ENCODE peak calls at places on chromosomes 1 and 21, in four cellular contexts. D is tibial nerve, G is stomach, S is K562. K is an unnamed sample.

GRCh38 chr1:43789604-43790288 is 82.4 kb downstream of the ST3GAL3 start:
- DNase-seq in D (no peak), G (no peak), S (no peak), K (no peak)

GRCh38 chr1:72435025-72435424 is 152.7 kb upstream of the NEGR1 start:
- DNase-seq in D (no peak), G (no peak), S (no peak), K (no peak)

GRCh38 chr1:44249543-44249942 is 36.3 kb downstream of the DMAP1 start:
- DNase-seq in D (no peak), G (no peak), S (peak), K (no peak)

GRCh38 chr1:163170975-163171676 is 31.6 kb downstream of the RGS5 start:
- DNase-seq in D (no peak), G (no peak), S (peak), K (no peak)

GRCh38 chr1:5099558-5099957 is 445.1 kb downstream of the AJAP1 start:
- DNase-seq in D (no peak), G (no peak), S (no peak), K (peak)

GRCh38 chr1:184801503-184801902 is 46.8 kb upstream of the EDEM3 start:
- DNase-seq in D (peak), G (peak), S (no peak), K (peak)

GRCh38 chr1:110019790-110020189 is 14.6 kb upstream of the STRIP1 start:
- DNase-seq in D (no peak), G (no peak), S (no peak), K (peak)

GRCh38 chr1:15908597-15908996 is 61.1 kb downstream of the SPEN start:
- DNase-seq in D (no peak), G (no peak), S (no peak), K (no peak)

GRCh38 chr1:110687244-110687643 is 12.5 kb upstream of the KCNA3 start:
- DNase-seq in D (no peak), G (no peak), S (no peak), K (no peak)

GRCh38 chr1:87329756-87330200 is 1.1 kb downstream of the LMO4 start:
- DNase-seq in D (no peak), G (no peak), S (no peak), K (no peak)

GRCh38 chr1:40393173-40393572 is 19.6 kb downstream of the SMAP2 start:
- DNase-seq in D (no peak), G (no peak), S (no peak), K (no peak)

GRCh38 chr1:84682047-84682446 is 8.2 kb downstream of the SSX2IP start:
- DNase-seq in D (no peak), G (no peak), S (no peak), K (no peak)

GRCh38 chr1:158283965-158284364 is 5.8 kb upstream of the CD1C start:
- DNase-seq in D (no peak), G (no peak), S (no peak), K (no peak)

GRCh38 chr1:176379626-176380339 is 83.2 kb upstream of the PAPPA2 start:
- DNase-seq in D (no peak), G (no peak), S (no peak), K (no peak)

GRCh38 chr1:175209493-175209921 is 16.9 kb upstream of the KIAA0040 start:
- DNase-seq in D (no peak), G (no peak), S (no peak), K (no peak)

GRCh38 chr21:45971487-45972352 is 9.8 kb upstream of the COL6A1 start:
- DNase-seq in D (no peak), G (no peak), S (no peak), K (no peak)

GRCh38 chr1:155933591-155934096 is 569 bp downstream of the KHDC4 start:
- DNase-seq in D (no peak), G (no peak), S (no peak), K (no peak)

GRCh38 chr1:186188004-186188539 is 187.0 kb downstream of the TPR start:
- DNase-seq in D (no peak), G (no peak), S (no peak), K (no peak)

GRCh38 chr1:169133801-169134558 is 27.5 kb downstream of the ATP1B1 start:
- DNase-seq in D (no peak), G (no peak), S (no peak), K (no peak)

GRCh38 chr1:23274134-23274505 is 56.8 kb upstream of the HTR1D start:
- DNase-seq in D (no peak), G (no peak), S (no peak), K (no peak)

GRCh38 chr21:44434936-44435635 is 20.2 kb upstream of the LRRC3 start:
- DNase-seq in D (peak), G (no peak), S (no peak), K (no peak)

GRCh38 chr1:25954371-25954938 is 43.4 kb downstream of the PAFAH2 start:
- DNase-seq in D (no peak), G (no peak), S (no peak), K (no peak)

GRCh38 chr1:170530972-170531757 is 801 bp upstream of the GORAB start:
- DNase-seq in D (no peak), G (no peak), S (no peak), K (no peak)

GRCh38 chr1:205449750-205450443 is 5.9 kb downstream of the BLACAT1 start:
- DNase-seq in D (no peak), G (peak), S (peak), K (peak)
- TF ChIP-seq CTCF in D (no peak), G (no peak), S (no peak), K (no peak)

GRCh38 chr1:212609701-212610574 is 1.4 kb downstream of the ATF3 start:
- DNase-seq in D (no peak), G (no peak), S (no peak), K (peak)
- TF ChIP-seq POLR2A in D (no peak), G (no peak), S (no peak), K (no peak)

GRCh38 chr1:14567056-14567455 is 31.4 kb upstream of the KAZN start:
- DNase-seq in D (no peak), G (no peak), S (no peak), K (no peak)
- TF ChIP-seq CTCF in D (no peak), G (no peak), S (peak), K (no peak)

DNA sequence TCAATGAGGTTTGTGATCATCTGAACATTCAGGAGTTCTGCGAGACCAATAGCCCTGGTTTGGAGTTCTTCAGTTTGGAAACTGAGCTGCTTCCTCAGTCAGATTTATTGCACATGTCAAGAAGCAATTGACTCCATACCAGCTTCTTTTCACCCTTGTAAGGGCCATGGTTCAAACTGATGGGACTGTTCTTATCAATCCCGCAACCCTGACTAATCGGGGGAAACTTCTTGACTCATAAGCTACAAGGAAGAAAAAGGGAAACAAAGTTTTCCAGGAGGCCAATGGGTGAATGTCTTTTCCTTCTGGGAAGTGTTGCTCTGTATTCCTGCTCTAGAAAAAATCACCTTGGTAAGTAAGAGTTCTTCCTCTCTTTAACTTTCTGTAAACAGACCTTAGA is 187.9 kb downstream of the MIS18A start:
- DNase-seq in D (no peak), G (no peak), S (no peak), K (no peak)
- TF ChIP-seq POLR2A in D (no peak), G (no peak), S (no peak), K (no peak)

DNA sequence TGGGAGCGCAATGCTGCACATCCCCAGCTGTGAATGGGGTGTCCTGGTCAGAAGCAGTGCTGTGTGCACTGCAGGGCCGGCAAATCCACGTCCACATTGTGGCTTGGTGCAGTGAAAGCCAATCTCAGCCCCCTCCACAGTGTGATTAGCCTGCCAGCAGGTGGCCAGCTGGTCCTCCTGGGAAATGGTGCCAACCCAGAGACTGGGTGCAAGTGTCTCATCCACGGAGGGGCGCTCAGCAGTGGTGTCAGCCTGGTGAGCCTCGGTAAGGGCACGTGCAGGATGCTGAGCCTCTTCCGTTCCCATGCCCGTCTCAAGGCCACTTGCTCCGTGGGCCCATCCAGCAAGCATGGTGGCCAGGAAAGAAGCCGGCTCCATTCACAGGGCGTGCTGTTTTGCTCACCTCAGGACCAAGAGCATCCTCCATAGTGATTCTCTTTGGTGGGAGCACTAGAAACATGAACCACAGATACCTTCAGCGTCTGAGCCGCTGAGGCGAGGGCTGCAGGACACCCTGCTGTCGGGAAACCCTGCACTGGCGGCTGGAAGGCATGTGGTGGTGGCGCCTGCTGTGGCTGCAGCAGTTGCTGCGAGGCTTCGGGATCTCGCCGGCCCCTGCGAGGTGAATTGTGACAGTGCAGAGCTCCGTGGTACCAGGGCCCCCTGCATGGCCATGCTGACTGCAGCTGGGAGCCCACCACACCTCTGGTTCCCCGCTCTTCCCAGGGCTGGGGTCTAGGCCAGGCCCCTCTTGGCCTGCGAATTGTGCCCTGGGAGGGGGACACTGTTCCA is 2.0 kb upstream of the SMYD3 start:
- DNase-seq in D (no peak), G (no peak), S (no peak), K (no peak)
- TF ChIP-seq CTCF in D (no peak), G (no peak), S (no peak), K (no peak)

GRCh38 chr1:117646956-117647355 is 41.1 kb downstream of the TENT5C start:
- DNase-seq in D (no peak), G (no peak), S (no peak), K (no peak)

GRCh38 chr1:117644696-117645311 is 39.0 kb downstream of the TENT5C start:
- DNase-seq in D (no peak), G (no peak), S (peak), K (no peak)

GRCh38 chr1:117645343-117645742 is 39.5 kb downstream of the TENT5C start:
- DNase-seq in D (no peak), G (no peak), S (no peak), K (no peak)

GRCh38 chr1:117648015-117648414 is 42.2 kb downstream of the TENT5C start:
- DNase-seq in D (no peak), G (no peak), S (no peak), K (no peak)

GRCh38 chr1:117646007-117646913 is 40.4 kb downstream of the TENT5C start:
- DNase-seq in D (no peak), G (no peak), S (no peak), K (no peak)
- TF ChIP-seq POLR2A in D (no peak), G (no peak), S (no peak), K (no peak)

GRCh38 chr1:213286235-213286634 is 235.2 kb downstream of the RPS6KC1 start:
- DNase-seq in D (no peak), G (no peak), S (no peak), K (no peak)
- TF ChIP-seq CTCF in D (no peak), G (no peak), S (peak), K (no peak)

GRCh38 chr1:30760596-30761311 is 3.2 kb upstream of the LAPTM5 start:
- DNase-seq in D (no peak), G (no peak), S (no peak), K (no peak)
- TF ChIP-seq POLR2A in D (no peak), G (no peak), S (no peak), K (no peak)

GRCh38 chr1:32127780-32128179 is 19.9 kb downstream of the KPNA6 start:
- DNase-seq in D (no peak), G (no peak), S (peak), K (no peak)
- TF ChIP-seq CTCF in D (no peak), G (no peak), S (peak), K (no peak)

K was measured in prostate gland.